ENCODE peak calls at places on chromosomes 12 and 14, in four cellular contexts. R is Karpas-422, I is tibial artery, H is cardiac muscle cell. T is an unnamed sample. For H3K9me3, the result is how much of the 10 kb centered on the place peaks cover.

GRCh38 chr12:104738371-104738710 is 219.7 kb downstream of the SLC41A2 start:
- DNase-seq in R (no peak), I (no peak), H (no peak), T (no peak)

GRCh38 chr12:72995616-72996015 is 723.4 kb downstream of the TRHDE start:
- DNase-seq in R (no peak), I (no peak), H (no peak), T (no peak)

GRCh38 chr12:6038160-6038559 is 86.3 kb downstream of the VWF start:
- DNase-seq in R (peak), I (no peak), H (peak), T (no peak)

GRCh38 chr12:14810953-14811483 is 3.0 kb downstream of the SMCO3 start:
- DNase-seq in R (no peak), I (no peak), H (peak), T (no peak)

GRCh38 chr14:103740991-103741689 is 25.5 kb downstream of the ZFYVE21 start:
- DNase-seq in R (no peak), I (no peak), H (peak), T (peak)

GRCh38 chr12:67884596-67884995 is 104.7 kb upstream of the IFNG-AS1 start:
- DNase-seq in R (no peak), I (no peak), H (no peak), T (no peak)

GRCh38 chr12:124747426-124748161 is 116.1 kb downstream of the SCARB1 start:
- DNase-seq in R (peak), I (no peak), H (peak), T (no peak)

GRCh38 chr14:68075382-68076029 is 255.9 kb downstream of the RAD51B start:
- DNase-seq in R (no peak), I (no peak), H (no peak), T (no peak)

GRCh38 chr14:103058209-103059055 is 1.1 kb upstream of the CDC42BPB start:
- DNase-seq in R (no peak), I (no peak), H (no peak), T (peak)

GRCh38 chr14:62138593-62138992 is 376.4 kb downstream of the SNAPC1 start:
- DNase-seq in R (peak), I (no peak), H (peak), T (no peak)

GRCh38 chr12:6208140-6208539 is 7.9 kb downstream of the CD9 start:
- DNase-seq in R (no peak), I (no peak), H (no peak), T (no peak)

GRCh38 chr14:104103061-104104005 is 17.8 kb downstream of the ASPG start:
- DNase-seq in R (no peak), I (no peak), H (no peak), T (peak)

GRCh38 chr12:3772380-3772779 is 19.5 kb upstream of the CRACR2A start:
- DNase-seq in R (no peak), I (no peak), H (peak), T (no peak)

GRCh38 chr12:13386269-13387039 is 189.9 kb downstream of the EMP1 start:
- DNase-seq in R (no peak), I (no peak), H (no peak), T (no peak)

GRCh38 chr14:64525354-64525753 is 15.2 kb upstream of the HSPA2 start:
- DNase-seq in R (no peak), I (no peak), H (no peak), T (no peak)
- H3K27ac ChIP-seq in R (no peak), I (no peak), H (no peak), T (no peak)

GRCh38 chr12:9700606-9700956 is 31.1 kb downstream of the CLEC2D start:
- DNase-seq in R (no peak), I (no peak), H (no peak), T (no peak)
- H3K9me3 ChIP-seq in R (under half), I (under half), H (under half), T (under half)

GRCh38 chr14:100851946-100852620 is 26.2 kb downstream of the MEG3 start:
- DNase-seq in R (no peak), I (no peak), H (no peak), T (peak)

GRCh38 chr14:100854435-100854834 is 28.5 kb downstream of the MEG3 start:
- DNase-seq in R (no peak), I (no peak), H (no peak), T (peak)

GRCh38 chr14:100850841-100851585 is 25.1 kb downstream of the MEG3 start:
- DNase-seq in R (peak), I (peak), H (peak), T (peak)

GRCh38 chr14:100849432-100849831 is 23.5 kb downstream of the MEG3 start:
- DNase-seq in R (no peak), I (no peak), H (no peak), T (no peak)

DNA sequence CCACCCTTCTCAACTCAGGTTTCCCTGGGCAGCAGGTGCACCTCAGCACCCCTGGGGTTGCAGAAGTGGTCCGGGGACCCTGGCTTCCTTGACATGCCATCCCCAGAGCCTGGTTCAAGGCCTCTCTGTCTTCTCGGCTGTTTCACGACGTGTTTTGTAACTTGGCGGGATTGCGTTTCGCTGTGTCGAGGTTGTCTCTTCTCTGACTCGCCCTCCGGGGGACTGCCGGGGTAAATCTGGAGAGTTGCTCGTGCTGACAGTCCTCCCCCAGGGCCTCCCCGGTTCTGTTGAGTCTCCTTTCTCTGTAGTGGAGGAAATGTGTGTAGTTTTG is 25.6 kb downstream of the MEG3 start:
- DNase-seq in R (no peak), I (no peak), H (no peak), T (no peak)
- H3K27ac ChIP-seq in R (no peak), I (no peak), H (no peak), T (no peak)

DNA sequence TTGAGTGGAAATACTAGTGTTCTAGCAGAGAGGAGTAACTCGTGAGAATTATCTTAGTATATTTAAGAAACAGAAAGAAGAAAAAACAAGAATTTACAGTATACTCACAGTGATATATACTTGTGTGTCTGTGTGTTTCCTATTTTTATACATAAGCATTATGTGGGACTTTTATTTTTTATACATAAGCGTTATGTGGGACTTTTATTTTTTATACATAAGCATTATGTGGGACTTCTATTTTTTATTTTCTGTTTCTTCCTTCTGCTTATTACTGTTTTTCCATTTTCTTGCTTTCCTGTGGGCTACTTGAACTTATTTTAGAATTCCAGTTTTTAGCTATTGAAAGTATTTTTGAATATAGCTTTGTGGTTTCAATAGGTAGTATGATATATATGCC is 6.9 kb upstream of the ZNF140 start:
- DNase-seq in R (no peak), I (no peak), H (no peak), T (no peak)
- H3K9me3 ChIP-seq in R (under half), I (half or more), H (under half), T (half or more)

GRCh38 chr14:76995279-76996035 is 33.1 kb downstream of the IRF2BPL start:
- DNase-seq in R (no peak), I (no peak), H (no peak), T (no peak)

GRCh38 chr14:76990084-76990483 is 38.4 kb downstream of the IRF2BPL start:
- DNase-seq in R (no peak), I (no peak), H (no peak), T (no peak)

GRCh38 chr14:76996563-76997146 is 31.9 kb downstream of the IRF2BPL start:
- DNase-seq in R (no peak), I (no peak), H (no peak), T (no peak)

GRCh38 chr14:76997257-76997970 is 31.1 kb downstream of the IRF2BPL start:
- DNase-seq in R (no peak), I (no peak), H (peak), T (no peak)

GRCh38 chr14:76993743-76994142 is 34.8 kb downstream of the IRF2BPL start:
- DNase-seq in R (no peak), I (no peak), H (no peak), T (no peak)
- H3K27ac ChIP-seq in R (no peak), I (no peak), H (no peak), T (no peak)

GRCh38 chr14:20177433-20177974 is 13.2 kb upstream of the OR11G2 start:
- DNase-seq in R (no peak), I (no peak), H (no peak), T (no peak)
- H3K9me3 ChIP-seq in R (under half), I (under half), H (under half), T (under half)

DNA sequence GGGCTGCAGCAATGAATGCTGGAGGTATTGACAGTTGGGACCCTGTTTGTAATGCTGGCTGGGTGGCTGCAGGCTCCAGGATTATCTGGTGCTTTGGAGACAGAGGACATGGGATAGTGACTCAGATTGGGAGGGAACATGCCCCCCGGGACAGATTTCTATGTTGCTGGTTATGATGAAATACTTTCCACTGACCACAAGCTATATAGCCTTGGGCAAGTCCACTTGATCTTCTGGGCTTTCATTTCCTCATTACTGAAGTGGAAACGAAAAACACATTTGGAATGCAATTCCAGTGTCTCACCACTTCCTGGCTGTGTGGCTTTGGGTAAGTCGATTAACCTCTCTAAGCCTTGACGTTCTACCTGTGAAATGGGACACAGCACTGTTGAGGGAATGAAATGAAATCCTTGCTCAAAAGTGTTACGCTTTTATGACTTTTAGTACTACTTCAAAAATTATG is 6.3 kb upstream of the TPCN1 start:
- DNase-seq in R (peak), I (peak), H (peak), T (no peak)
- H3K27ac ChIP-seq in R (no peak), I (peak), H (no peak), T (peak)

DNA sequence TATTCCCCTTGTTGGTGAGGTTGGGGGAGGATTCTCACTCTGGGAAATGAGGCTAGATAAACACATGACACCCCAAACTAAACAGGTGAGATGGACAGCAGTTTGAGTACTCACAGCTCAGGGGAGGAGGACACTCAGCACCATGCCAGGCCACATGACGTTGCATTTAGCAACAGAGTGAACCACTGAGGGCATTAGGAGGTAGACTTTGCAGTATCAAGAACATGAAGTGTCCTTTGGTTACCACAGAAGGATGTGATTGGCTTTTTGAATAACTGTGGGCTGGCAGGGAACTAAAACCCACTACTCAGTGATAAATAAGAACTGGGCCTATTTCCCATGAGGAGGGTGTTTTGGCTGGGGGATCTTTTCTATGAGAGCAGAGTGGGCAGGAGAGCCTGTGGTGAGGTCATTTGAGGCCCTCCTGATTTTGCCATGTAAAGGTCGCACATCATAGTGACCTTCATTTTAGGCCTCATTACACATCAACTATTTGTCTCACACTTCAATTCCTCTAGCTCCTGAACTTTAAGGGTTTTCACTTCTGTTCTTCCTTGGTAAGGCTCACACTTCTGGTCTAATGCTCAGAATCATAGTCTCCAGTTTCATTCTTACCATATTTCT is 89.8 kb upstream of the PRKD1 start:
- DNase-seq in R (no peak), I (no peak), H (no peak), T (no peak)
- H3K9me3 ChIP-seq in R (under half), I (under half), H (under half), T (under half)